ENCODE peak calls at places on chromosomes 1 and 21, in four cellular contexts. V is K562, H is GM06990, Z is fibroblast of pulmonary artery. U is an unnamed sample.

GRCh38 chr21:16908087-16908486 is 604.8 kb upstream of the CXADR start:
- DNase-seq in V (no peak), H (no peak), Z (peak), U (peak)

GRCh38 chr1:203447147-203447546 is 28.5 kb upstream of the PRELP start:
- DNase-seq in V (no peak), H (no peak), Z (no peak), U (no peak)

GRCh38 chr1:225746361-225747179 is 31.1 kb upstream of the SRP9 start:
- DNase-seq in V (no peak), H (no peak), Z (peak), U (peak)

GRCh38 chr1:31924839-31925238 is 13.3 kb downstream of the PTP4A2 start:
- DNase-seq in V (peak), H (no peak), Z (no peak), U (no peak)

GRCh38 chr1:204190212-204191211 is 5.8 kb downstream of the KISS1 start:
- DNase-seq in V (peak), H (no peak), Z (peak), U (peak)

GRCh38 chr1:201375169-201375568 is 2.3 kb downstream of the TNNT2 start:
- DNase-seq in V (no peak), H (no peak), Z (no peak), U (no peak)

GRCh38 chr21:45283611-45284455 is 3.9 kb downstream of the POFUT2 start:
- DNase-seq in V (no peak), H (no peak), Z (no peak), U (no peak)

GRCh38 chr21:45410151-45410864 is 5.3 kb downstream of the COL18A1 start:
- DNase-seq in V (no peak), H (no peak), Z (no peak), U (no peak)

GRCh38 chr1:36157973-36158826 is 2.2 kb downstream of the MAP7D1 start:
- DNase-seq in V (no peak), H (no peak), Z (no peak), U (no peak)

GRCh38 chr1:20472860-20473711 is 12.9 kb downstream of the CAMK2N1 start:
- DNase-seq in V (peak), H (no peak), Z (peak), U (peak)

GRCh38 chr21:43645414-43645891 is 13.8 kb downstream of the HSF2BP start:
- DNase-seq in V (no peak), H (peak), Z (peak), U (peak)

GRCh38 chr1:82586473-82586872 is 785.7 kb downstream of the ADGRL2 start:
- DNase-seq in V (no peak), H (no peak), Z (peak), U (peak)

GRCh38 chr1:85289848-85290335 is 13.5 kb upstream of the BCL10 start:
- DNase-seq in V (no peak), H (no peak), Z (no peak), U (no peak)

GRCh38 chr1:61056674-61057439 is 25.5 kb upstream of the NFIA start:
- DNase-seq in V (peak), H (no peak), Z (peak), U (peak)

GRCh38 chr1:156608036-156608674 is 6.9 kb upstream of the GPATCH4 start:
- DNase-seq in V (peak), H (no peak), Z (peak), U (peak)

GRCh38 chr1:156522443-156522970 is 21.9 kb upstream of the MEF2D start:
- DNase-seq in V (no peak), H (no peak), Z (no peak), U (no peak)

GRCh38 chr21:43846430-43846829 is 18.6 kb upstream of the AGPAT3 start:
- DNase-seq in V (no peak), H (no peak), Z (no peak), U (no peak)

DNA sequence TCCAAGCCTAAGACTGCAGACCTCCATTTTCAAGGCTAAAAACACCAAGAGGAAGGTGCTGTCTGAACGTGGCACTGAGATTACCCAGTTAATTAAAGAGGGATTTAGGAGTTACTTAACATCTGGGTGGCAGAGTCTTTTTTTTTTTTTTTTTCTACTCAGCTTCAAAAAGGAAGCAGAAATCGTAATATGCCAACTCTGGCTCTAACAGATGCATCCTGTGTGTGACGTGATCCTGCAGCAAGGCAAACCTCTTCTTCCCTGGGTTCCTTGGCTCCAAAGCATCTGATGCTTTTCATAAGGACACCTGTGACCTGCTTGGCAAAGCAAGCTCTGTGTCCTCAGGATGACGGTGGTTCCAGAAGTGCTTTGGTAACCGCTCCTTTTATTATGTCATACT is 163.3 kb downstream of the KAZN start:
- DNase-seq in V (no peak), H (no peak), Z (no peak), U (no peak)
- H3K4me3 ChIP-seq in V (no peak), H (no peak), Z (no peak), U (no peak)

DNA sequence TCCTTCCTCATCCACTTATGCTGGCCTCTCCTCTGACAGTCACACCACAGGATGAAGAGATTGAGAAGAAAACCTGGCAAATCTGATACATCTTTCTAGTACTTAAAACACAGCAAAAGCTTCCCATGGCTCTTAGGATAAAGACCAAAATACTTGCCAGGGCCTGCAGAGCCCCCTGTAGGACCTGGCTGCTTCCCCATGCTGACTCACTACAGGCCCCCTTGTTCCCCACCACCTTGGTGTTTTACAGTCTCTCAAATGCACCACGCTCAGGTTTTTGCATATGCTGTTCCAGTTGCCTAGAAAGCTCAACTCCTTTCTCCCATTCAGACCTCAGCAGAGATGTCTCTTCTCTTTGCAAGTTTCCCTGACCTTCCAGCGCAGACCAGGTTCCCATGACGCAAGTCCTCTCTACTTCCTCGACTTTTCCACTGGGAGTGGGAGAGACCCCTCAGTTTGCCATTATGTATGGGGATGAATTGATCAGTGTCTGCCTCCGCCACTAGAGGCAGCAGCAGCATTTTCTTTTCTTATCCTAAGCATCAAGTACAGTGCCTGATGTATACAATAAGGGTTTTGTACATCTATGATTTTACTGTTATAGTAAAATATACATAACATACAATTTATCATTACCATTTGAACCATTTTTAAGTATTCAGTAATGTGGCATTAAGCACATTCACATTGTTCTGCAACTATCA is 113.8 kb upstream of the C8B start:
- DNase-seq in V (peak), H (no peak), Z (no peak), U (no peak)
- TF ChIP-seq CTCF in V (peak), H (peak), Z (peak), U (peak)

GRCh38 chr1:15414450-15414823 is 4.7 kb downstream of the EFHD2 start:
- DNase-seq in V (no peak), H (no peak), Z (no peak), U (no peak)

GRCh38 chr1:15412488-15412800 is 2.8 kb downstream of the EFHD2 start:
- DNase-seq in V (no peak), H (no peak), Z (no peak), U (no peak)

GRCh38 chr1:15411593-15412487 is 2.2 kb downstream of the EFHD2 start:
- DNase-seq in V (no peak), H (peak), Z (peak), U (no peak)

GRCh38 chr1:15413563-15414449 is 4.1 kb downstream of the EFHD2 start:
- DNase-seq in V (no peak), H (no peak), Z (no peak), U (no peak)

DNA sequence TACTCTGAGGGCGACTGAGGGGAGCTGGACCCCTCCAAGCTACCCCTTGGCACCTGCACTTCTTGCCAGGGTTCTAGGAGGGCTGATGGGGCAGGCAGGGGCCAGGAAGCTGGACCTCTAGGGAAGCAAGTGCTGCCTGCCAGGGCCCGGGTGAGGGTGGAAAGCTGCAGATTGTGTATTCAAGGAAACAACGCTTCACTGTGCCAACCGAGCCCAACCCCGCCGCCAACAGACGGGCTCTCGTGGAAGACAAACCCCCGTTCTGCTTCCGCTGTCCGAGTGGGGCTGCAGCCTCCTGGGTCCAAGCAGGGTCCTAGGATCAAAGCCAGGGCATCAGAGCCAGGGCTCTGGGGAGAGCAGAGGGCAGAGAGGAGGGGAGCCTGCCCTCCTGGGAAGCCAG is 3.2 kb downstream of the EFHD2 start:
- DNase-seq in V (no peak), H (no peak), Z (no peak), U (no peak)
- H3K4me3 ChIP-seq in V (no peak), H (no peak), Z (no peak), U (no peak)

GRCh38 chr1:169466259-169467230 is 19.2 kb downstream of the SLC19A2 start:
- DNase-seq in V (no peak), H (no peak), Z (peak), U (peak)
- TF ChIP-seq CTCF in V (peak), H (peak), Z (peak), U (peak)

GRCh38 chr1:112700290-112701226 is 6.4 kb downstream of the RHOC start:
- DNase-seq in V (peak), H (peak), Z (peak), U (peak)
- H3K4me3 ChIP-seq in V (peak), H (no peak), Z (no peak), U (no peak)

DNA sequence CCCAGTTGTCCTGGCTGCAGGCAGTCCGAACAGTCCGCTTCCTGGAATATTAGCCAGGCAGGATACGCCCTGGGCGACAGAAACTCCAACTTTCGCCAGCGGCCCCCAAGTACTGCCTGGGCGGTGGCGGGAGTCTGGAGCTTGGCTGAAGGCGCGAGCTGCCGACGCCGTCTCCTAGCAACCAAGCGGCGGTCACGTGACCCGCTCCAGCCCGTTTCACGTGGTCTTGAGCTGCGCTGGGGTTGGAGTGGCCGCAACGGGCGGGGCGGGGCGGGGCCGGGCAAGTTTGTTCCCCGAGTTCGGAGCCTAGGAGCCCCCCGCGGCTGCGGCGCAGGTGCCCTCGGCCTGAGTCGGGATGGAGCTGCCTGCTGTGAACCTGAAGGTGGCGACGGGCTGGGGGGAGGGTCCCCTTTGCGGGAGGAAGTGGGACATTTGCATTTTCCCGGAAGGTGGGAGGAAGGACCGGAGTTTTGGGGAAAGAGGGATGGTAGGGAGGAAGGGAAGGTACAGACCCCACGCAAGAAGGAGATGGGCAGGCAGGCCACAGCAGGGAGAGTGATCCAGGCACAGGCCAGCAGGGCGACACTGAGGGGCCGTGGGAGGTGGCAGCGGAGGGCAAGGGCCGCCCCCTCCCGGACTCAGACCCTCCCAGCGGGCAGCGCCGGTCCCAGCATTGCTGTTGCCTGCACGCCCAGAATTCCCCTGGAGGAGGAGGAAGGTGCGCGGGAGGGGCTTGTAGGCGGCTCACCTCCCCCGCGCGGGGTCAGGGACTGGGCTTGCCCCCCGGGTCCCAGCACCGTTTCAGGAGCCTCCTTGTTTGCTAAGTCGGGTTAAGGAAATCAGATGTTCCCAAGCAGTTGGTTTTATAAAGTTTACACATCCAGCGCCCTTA is at the start of gene AGTRAP:
- DNase-seq in V (peak), H (peak), Z (peak), U (peak)
- TF ChIP-seq CTCF in V (peak), H (peak), Z (no peak), U (peak)

DNA sequence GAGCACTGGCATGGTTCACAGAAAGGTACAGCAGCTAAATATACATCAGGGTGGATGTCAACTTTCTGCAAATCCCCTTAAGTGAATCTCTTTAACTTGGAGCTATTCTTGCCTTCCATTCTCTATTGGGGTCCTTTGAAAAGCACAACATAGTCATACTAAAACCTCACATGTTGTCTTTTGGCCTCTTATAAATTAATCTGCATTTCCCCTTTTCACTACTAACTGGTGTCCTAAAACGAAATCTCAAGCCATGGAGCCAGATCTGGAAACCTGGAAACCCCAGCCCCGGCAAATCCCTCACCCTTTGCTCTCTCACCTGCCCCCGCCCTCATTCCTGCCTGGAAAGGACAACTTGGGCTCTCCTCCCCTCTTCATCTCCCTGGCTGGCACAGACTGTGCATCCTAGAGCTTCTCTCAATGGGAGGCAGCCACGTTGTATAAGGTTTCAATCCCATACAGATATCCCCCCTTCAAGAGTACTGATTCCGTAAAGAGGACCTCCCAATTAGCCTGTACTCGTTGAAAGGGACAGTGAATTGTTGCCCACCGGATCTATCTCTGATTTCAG is 1.5 kb downstream of the DUSP10 start:
- DNase-seq in V (no peak), H (no peak), Z (no peak), U (no peak)
- H3K4me3 ChIP-seq in V (peak), H (peak), Z (peak), U (peak)

U was measured in fibroblast of the aortic adventitia.